ENCODE peak calls at places on chromosomes 6 and 20, in five cellular contexts. S, N, F, E and B are unnamed samples.

GRCh38 chr6:168631589-168631988 is 190.6 kb downstream of the SMOC2 start:
- DNase-seq in S (no peak), N (no peak), F (no peak), E (no peak), B (no peak)

GRCh38 chr6:81977488-81977887 is 225.0 kb upstream of the TENT5A start:
- DNase-seq in S (no peak), N (no peak), F (no peak), E (no peak), B (peak)

GRCh38 chr6:7515363-7515762 is 26.1 kb upstream of the DSP start:
- DNase-seq in S (no peak), N (no peak), F (no peak), E (no peak), B (no peak)

GRCh38 chr6:69953491-69953890 is 87.1 kb downstream of the COL19A1 start:
- DNase-seq in S (peak), N (no peak), F (no peak), E (no peak), B (no peak)

GRCh38 chr20:53695797-53696527 is 102.3 kb upstream of the ZNF217 start:
- DNase-seq in S (no peak), N (no peak), F (no peak), E (no peak), B (no peak)

GRCh38 chr6:134422426-134423231 is 104.7 kb upstream of the SGK1 start:
- DNase-seq in S (no peak), N (peak), F (no peak), E (no peak), B (peak)

GRCh38 chr6:22320750-22321149 is 23.9 kb upstream of the PRL start:
- DNase-seq in S (no peak), N (no peak), F (no peak), E (no peak), B (peak)

GRCh38 chr6:108927927-108928326 is 79.7 kb downstream of the ARMC2 start:
- DNase-seq in S (no peak), N (no peak), F (no peak), E (no peak), B (no peak)

GRCh38 chr6:26195376-26195923 is 108.2 kb downstream of the HFE start:
- DNase-seq in S (no peak), N (peak), F (peak), E (no peak), B (peak)